ENCODE peak calls at places on chromosomes 6 and 20, in six cellular contexts. X, S, P, N, V and Y are unnamed samples. For H3K27me3, the result is how much of the 10 kb centered on the place peaks cover.

GRCh38 chr20:13166006-13166405 is 55.1 kb upstream of the ISM1 start:
- DNase-seq in X (no peak), S (no peak), P (no peak), N (no peak), V (no peak), Y (no peak)

GRCh38 chr6:166046232-166046631 is 121.4 kb downstream of the TBXT start:
- DNase-seq in X (peak), S (peak), P (no peak), N (peak), V (no peak), Y (peak)

GRCh38 chr6:13355043-13355945 is 27.0 kb upstream of the TBC1D7 start:
- DNase-seq in X (peak), S (peak), P (peak), N (peak), V (no peak), Y (peak)

GRCh38 chr20:13822459-13822858 is 37.6 kb downstream of the NDUFAF5 start:
- DNase-seq in X (no peak), S (no peak), P (no peak), N (peak), V (peak), Y (no peak)

GRCh38 chr6:110217255-110217654 is 37.0 kb downstream of the CDC40 start:
- DNase-seq in X (peak), S (peak), P (no peak), N (peak), V (no peak), Y (peak)

GRCh38 chr6:15498640-15499039 is 164.2 kb downstream of the DTNBP1 start:
- DNase-seq in X (no peak), S (peak), P (no peak), N (peak), V (no peak), Y (peak)

GRCh38 chr6:166466178-166467122 is 83.7 kb upstream of the MPC1 start:
- DNase-seq in X (peak), S (peak), P (no peak), N (peak), V (no peak), Y (peak)

GRCh38 chr20:44104807-44105517 is 82.0 kb downstream of the JPH2 start:
- DNase-seq in X (peak), S (peak), P (no peak), N (peak), V (no peak), Y (peak)

GRCh38 chr20:1830240-1830639 is 65.0 kb upstream of the SIRPA start:
- DNase-seq in X (peak), S (peak), P (peak), N (peak), V (no peak), Y (peak)

GRCh38 chr6:5471044-5471443 is 209.7 kb downstream of the FARS2 start:
- DNase-seq in X (peak), S (peak), P (peak), N (peak), V (peak), Y (no peak)

GRCh38 chr6:56842602-56843475 is 112.1 kb upstream of the BEND6 start:
- DNase-seq in X (peak), S (peak), P (no peak), N (peak), V (no peak), Y (peak)

GRCh38 chr6:69948479-69949114 is 82.2 kb downstream of the COL19A1 start:
- DNase-seq in X (no peak), S (no peak), P (no peak), N (peak), V (no peak), Y (no peak)
- H3K4me2 ChIP-seq in X (no peak), S (no peak), P (no peak), N (no peak), V (no peak), Y (no peak)

GRCh38 chr20:57408131-57408530 is 16.9 kb downstream of the RBM38 start:
- DNase-seq in X (no peak), S (no peak), P (no peak), N (no peak), V (no peak), Y (no peak)

GRCh38 chr20:57407541-57407956 is 16.4 kb downstream of the RBM38 start:
- DNase-seq in X (no peak), S (no peak), P (no peak), N (no peak), V (no peak), Y (no peak)

GRCh38 chr20:57404419-57405072 is 13.3 kb downstream of the RBM38 start:
- DNase-seq in X (no peak), S (no peak), P (no peak), N (no peak), V (no peak), Y (no peak)

GRCh38 chr20:57403216-57403615 is 12.0 kb downstream of the RBM38 start:
- DNase-seq in X (no peak), S (no peak), P (no peak), N (no peak), V (no peak), Y (no peak)

GRCh38 chr20:57405236-57406016 is 14.2 kb downstream of the RBM38 start:
- DNase-seq in X (no peak), S (no peak), P (no peak), N (no peak), V (no peak), Y (no peak)
- H3K27ac ChIP-seq in X (no peak), S (no peak), P (no peak), N (no peak), V (no peak), Y (no peak)

GRCh38 chr20:40241944-40242343 is 447.1 kb downstream of the MAFB start:
- DNase-seq in X (no peak), S (no peak), P (no peak), N (no peak), V (no peak), Y (no peak)
- H3K27me3 ChIP-seq in X (under half), S (under half), P (under half), N (under half), V (under half), Y (under half)

GRCh38 chr6:157909282-157909664 is 72.4 kb upstream of the SYNJ2 start:
- DNase-seq in X (no peak), S (no peak), P (no peak), N (no peak), V (no peak), Y (no peak)

GRCh38 chr6:157911278-157911677 is 70.4 kb upstream of the SYNJ2 start:
- DNase-seq in X (no peak), S (no peak), P (no peak), N (no peak), V (peak), Y (no peak)

GRCh38 chr6:157908369-157909281 is 73.0 kb upstream of the SYNJ2 start:
- DNase-seq in X (no peak), S (no peak), P (no peak), N (no peak), V (peak), Y (no peak)

GRCh38 chr6:157912326-157912725 is 69.3 kb upstream of the SYNJ2 start:
- DNase-seq in X (no peak), S (peak), P (no peak), N (peak), V (no peak), Y (peak)

DNA sequence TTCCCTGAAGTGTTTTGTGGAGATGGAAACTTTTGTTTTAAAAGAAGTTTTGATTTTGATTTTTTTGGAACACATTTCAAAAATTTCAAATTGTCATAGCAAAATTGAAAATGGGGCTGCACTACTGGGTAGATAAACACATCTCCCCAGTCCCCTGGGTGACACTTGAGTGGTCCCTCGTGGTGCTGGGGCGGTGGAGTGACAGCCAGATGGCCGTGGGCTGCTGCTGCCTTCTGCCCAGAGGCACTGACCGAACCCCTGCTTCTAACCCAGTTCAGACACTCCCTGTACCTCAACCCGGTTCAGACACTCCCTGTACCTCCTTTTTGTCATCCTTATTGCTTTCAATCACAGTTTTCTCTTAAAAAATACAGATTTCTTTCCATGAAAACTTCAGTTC is 69.9 kb upstream of the SYNJ2 start:
- DNase-seq in X (no peak), S (no peak), P (no peak), N (no peak), V (no peak), Y (no peak)
- H3K4me2 ChIP-seq in X (no peak), S (no peak), P (no peak), N (peak), V (no peak), Y (peak)

GRCh38 chr6:129131282-129131681 is 248.3 kb downstream of the LAMA2 start:
- DNase-seq in X (no peak), S (no peak), P (no peak), N (no peak), V (no peak), Y (no peak)

GRCh38 chr6:129133770-129134192 is 250.8 kb downstream of the LAMA2 start:
- DNase-seq in X (no peak), S (no peak), P (no peak), N (peak), V (no peak), Y (peak)

GRCh38 chr6:129135421-129135820 is 252.5 kb downstream of the LAMA2 start:
- DNase-seq in X (no peak), S (no peak), P (no peak), N (peak), V (no peak), Y (no peak)

GRCh38 chr6:129136751-129137150 is 253.8 kb downstream of the LAMA2 start:
- DNase-seq in X (no peak), S (no peak), P (no peak), N (no peak), V (no peak), Y (no peak)

DNA sequence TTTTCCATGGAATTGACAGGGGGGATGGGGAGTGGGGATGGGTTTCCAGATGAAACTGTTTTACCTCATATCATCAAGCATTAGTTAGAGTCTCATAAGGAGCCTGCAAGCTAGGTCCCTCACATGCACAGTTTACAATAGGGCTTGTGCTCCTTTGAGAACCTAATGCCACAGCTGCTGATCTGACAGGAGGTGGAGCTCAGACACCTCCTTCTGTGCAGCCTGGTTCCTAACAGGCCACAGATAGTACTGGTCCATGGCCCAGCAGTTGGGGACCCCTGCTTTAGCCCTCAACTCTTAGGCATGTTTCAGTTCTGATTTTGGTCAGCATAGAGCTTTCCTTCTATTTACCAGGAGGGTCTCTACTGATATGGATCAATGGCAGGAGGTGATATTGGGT is 251.6 kb downstream of the LAMA2 start:
- DNase-seq in X (no peak), S (no peak), P (no peak), N (no peak), V (no peak), Y (no peak)
- H3K27ac ChIP-seq in X (no peak), S (no peak), P (no peak), N (no peak), V (no peak), Y (no peak)

GRCh38 chr6:170285482-170285881 is 5.4 kb downstream of the DLL1 start:
- DNase-seq in X (no peak), S (no peak), P (no peak), N (no peak), V (no peak), Y (no peak)

GRCh38 chr6:170284126-170284773 is 6.6 kb downstream of the DLL1 start:
- DNase-seq in X (no peak), S (no peak), P (no peak), N (no peak), V (no peak), Y (no peak)

GRCh38 chr6:170286246-170286933 is 4.5 kb downstream of the DLL1 start:
- DNase-seq in X (no peak), S (no peak), P (no peak), N (no peak), V (peak), Y (peak)

GRCh38 chr6:170283212-170284081 is 7.4 kb downstream of the DLL1 start:
- DNase-seq in X (no peak), S (no peak), P (no peak), N (no peak), V (no peak), Y (no peak)

GRCh38 chr6:170284866-170285469 is 5.9 kb downstream of the DLL1 start:
- DNase-seq in X (no peak), S (no peak), P (no peak), N (no peak), V (no peak), Y (no peak)
- H3K27me3 ChIP-seq in X (half or more), S (under half), P (under half), N (under half), V (half or more), Y (under half)